ENCODE peak calls at places on chromosomes 16 and 17, in six cellular contexts. J is cardiac muscle cell, H is ovary, N is AG04450, E is Calu3, P is GM13976. L is an unnamed sample.
A peak's percentile ranks its signal among the peaks of the same experiment; 100 is the strongest.

GRCh38 chr17:82858376-82859126 is 18.7 kb upstream of the ZNF750 start:
- DNase-seq in H (no peak), E (peak; percentile 74), P (no peak), J (no peak), N (no peak), L (no peak)

GRCh38 chr17:62792122-62792800 is 15.9 kb downstream of the MARCHF10 start:
- DNase-seq in H (no peak), N (peak; percentile 91), J (peak; percentile 62), E (peak; percentile 69), P (no peak), L (peak; percentile 75)

GRCh38 chr17:73586921-73587680 is 57.1 kb downstream of the SDK2 start:
- DNase-seq in H (no peak), J (no peak), E (peak; percentile 19), P (no peak), N (no peak), L (no peak)

GRCh38 chr16:28146536-28146935 is 65.2 kb downstream of the XPO6 start:
- DNase-seq in J (no peak), H (no peak), P (no peak), N (no peak), E (no peak), L (no peak)

GRCh38 chr17:46943511-46944393 is 20.8 kb downstream of the GOSR2 start:
- DNase-seq in P (no peak), E (no peak), J (peak; percentile 38), H (peak; percentile 62), N (no peak), L (no peak)

GRCh38 chr16:8768701-8769100 is 28.7 kb downstream of the TMEM186 start:
- DNase-seq in E (no peak), J (no peak), N (no peak), H (no peak), P (no peak), L (no peak)

GRCh38 chr17:2949469-2950044 is 113.8 kb downstream of the OR1D5 start:
- DNase-seq in P (no peak), J (peak; percentile 59), N (no peak), E (peak; percentile 43), H (no peak), L (no peak)

GRCh38 chr17:35947156-35947585 is 3.7 kb upstream of the LYZL6 start:
- DNase-seq in P (peak; percentile 65), E (peak; percentile 65), J (peak; percentile 58), N (no peak), H (no peak), L (no peak)

GRCh38 chr17:78771758-78772382 is 10.2 kb downstream of the CYTH1 start:
- DNase-seq in J (no peak), E (no peak), P (peak; percentile 63), N (no peak), H (no peak), L (no peak)

DNA sequence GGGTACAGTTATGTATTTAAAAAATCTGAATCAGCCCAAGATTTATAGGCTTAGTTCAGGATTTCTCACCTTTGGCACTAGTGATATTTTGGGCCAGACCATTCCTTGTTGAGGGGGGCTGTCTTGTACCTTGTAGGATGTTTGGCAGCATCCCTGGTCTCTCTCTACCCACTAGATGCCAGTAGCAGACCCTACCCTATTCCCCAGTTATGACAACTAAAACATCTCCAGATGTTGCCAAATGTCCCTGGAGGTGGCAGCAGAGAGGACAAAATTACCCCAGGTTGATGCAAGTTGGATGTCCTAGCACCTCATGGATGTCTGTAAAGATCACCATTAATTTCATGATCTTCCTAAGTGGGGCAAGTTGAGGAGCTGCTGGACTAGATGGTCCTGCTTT is 45.8 kb downstream of the SYT17 start:
- DNase-seq in P (no peak), E (no peak), H (no peak), J (no peak), N (no peak), L (no peak)
- TF ChIP-seq CTCF in P (no peak), E (no peak), H (no peak), J (no peak), N (no peak), L (no peak)

GRCh38 chr16:19094542-19095365 is 19.0 kb upstream of the ITPRIPL2 start:
- DNase-seq in H (no peak), P (no peak), E (peak; percentile 32), J (no peak), N (no peak), L (no peak)

GRCh38 chr16:19090916-19091315 is 22.8 kb upstream of the ITPRIPL2 start:
- DNase-seq in N (no peak), H (no peak), J (no peak), P (no peak), E (no peak), L (no peak)

GRCh38 chr16:19095699-19096098 is 18.1 kb upstream of the ITPRIPL2 start:
- DNase-seq in J (no peak), H (no peak), E (peak; percentile 67), P (peak; percentile 46), N (no peak), L (no peak)

GRCh38 chr16:19092653-19093410 is 20.9 kb upstream of the ITPRIPL2 start:
- DNase-seq in N (no peak), H (no peak), J (no peak), P (no peak), E (no peak), L (no peak)

DNA sequence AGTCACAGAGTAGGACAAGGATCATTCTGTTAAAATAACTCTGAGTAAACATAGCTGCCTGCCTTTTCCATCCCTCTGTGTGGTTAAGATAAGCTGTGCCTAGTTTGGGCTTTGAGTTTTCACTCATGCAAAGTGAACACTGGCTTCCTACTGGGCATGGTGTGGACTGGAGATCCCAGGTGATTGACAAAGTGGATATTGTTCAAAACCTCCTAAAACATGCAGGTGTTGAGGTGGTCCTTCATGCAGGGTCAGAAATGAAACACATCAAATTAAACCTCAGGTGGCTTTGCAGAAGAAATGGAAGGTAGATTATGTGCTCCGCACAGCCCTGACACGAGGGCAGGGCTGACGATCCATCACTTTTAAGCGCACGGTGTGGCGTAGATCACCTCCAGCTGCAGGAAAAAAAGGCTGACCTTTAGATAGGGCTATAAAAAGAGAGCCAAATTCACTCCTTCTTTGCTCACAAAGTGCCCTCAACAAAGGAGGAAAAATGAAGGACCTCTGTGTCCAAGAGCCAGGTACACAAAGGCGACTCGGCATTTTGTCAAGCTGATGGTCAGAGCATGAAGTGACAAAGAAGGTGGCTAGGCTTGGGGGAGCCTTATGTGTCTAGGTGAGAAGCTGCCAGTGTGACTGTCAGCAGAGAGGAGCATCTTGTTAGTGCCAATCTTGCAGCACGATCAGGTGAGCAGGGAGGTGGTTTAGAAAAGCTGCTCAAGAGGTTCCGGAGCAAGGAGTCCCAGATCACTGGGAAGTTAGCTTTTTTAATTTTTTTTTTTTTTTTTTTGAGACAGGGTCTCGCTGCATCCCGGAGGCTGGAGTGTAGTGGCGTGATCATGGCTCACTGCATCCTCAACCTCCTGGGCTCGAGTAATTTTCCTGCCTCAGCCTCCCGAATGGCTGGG is 19.9 kb upstream of the ITPRIPL2 start:
- DNase-seq in N (no peak), J (no peak), E (no peak), H (no peak), P (no peak), L (no peak)
- TF ChIP-seq CTCF in N (no peak), J (no peak), E (no peak), H (no peak), P (no peak), L (no peak)

GRCh38 chr16:20344630-20345029 is 7.9 kb downstream of the UMOD start:
- DNase-seq in J (no peak), P (no peak), H (no peak), N (no peak), E (no peak), L (no peak)

GRCh38 chr16:20347666-20348364 is 4.7 kb downstream of the UMOD start:
- DNase-seq in H (no peak), P (no peak), N (no peak), E (no peak), J (no peak), L (no peak)

GRCh38 chr16:20352615-20353014 is at the start of gene UMOD:
- DNase-seq in P (no peak), N (no peak), J (no peak), E (no peak), H (no peak), L (no peak)

GRCh38 chr16:20349615-20350014 is 2.9 kb downstream of the UMOD start:
- DNase-seq in H (no peak), E (no peak), N (no peak), J (no peak), P (no peak), L (no peak)

GRCh38 chr16:20348365-20349185 is 3.9 kb downstream of the UMOD start:
- DNase-seq in J (peak; percentile 1), H (no peak), E (no peak), N (no peak), P (peak; percentile 19), L (no peak)
- TF ChIP-seq CTCF in J (no peak), H (no peak), E (no peak), N (no peak), P (no peak), L (no peak)

GRCh38 chr16:63289834-63290460 is 1253.7 kb upstream of the CDH8 start:
- DNase-seq in P (peak; percentile 29), E (peak; percentile 3), J (peak; percentile 37), N (no peak), H (no peak), L (no peak)
- TF ChIP-seq CTCF in P (peak; percentile 43), E (peak; percentile 19), J (peak; percentile 60), N (peak; percentile 10), H (no peak), L (no peak)

GRCh38 chr16:73022534-73022933 is 25.4 kb downstream of the ZFHX3 start:
- DNase-seq in P (no peak), H (no peak), E (no peak), J (no peak), N (no peak), L (no peak)
- TF ChIP-seq CTCF in P (no peak), H (no peak), E (no peak), J (no peak), N (peak; percentile 13), L (no peak)

GRCh38 chr16:81633147-81633619 is 145.9 kb upstream of the PLCG2 start:
- DNase-seq in J (no peak), H (no peak), P (no peak), E (peak; percentile 76), N (no peak), L (no peak)
- TF ChIP-seq CTCF in J (no peak), H (no peak), P (no peak), E (peak; percentile 82), N (no peak), L (no peak)

GRCh38 chr17:1532836-1533602 is 16.6 kb upstream of the INPP5K start:
- DNase-seq in E (no peak), J (peak; percentile 10), N (no peak), H (no peak), P (peak; percentile 55), L (no peak)
- TF ChIP-seq CTCF in E (no peak), J (peak; percentile 23), N (peak; percentile 28), H (no peak), P (no peak), L (peak; percentile 16)

DNA sequence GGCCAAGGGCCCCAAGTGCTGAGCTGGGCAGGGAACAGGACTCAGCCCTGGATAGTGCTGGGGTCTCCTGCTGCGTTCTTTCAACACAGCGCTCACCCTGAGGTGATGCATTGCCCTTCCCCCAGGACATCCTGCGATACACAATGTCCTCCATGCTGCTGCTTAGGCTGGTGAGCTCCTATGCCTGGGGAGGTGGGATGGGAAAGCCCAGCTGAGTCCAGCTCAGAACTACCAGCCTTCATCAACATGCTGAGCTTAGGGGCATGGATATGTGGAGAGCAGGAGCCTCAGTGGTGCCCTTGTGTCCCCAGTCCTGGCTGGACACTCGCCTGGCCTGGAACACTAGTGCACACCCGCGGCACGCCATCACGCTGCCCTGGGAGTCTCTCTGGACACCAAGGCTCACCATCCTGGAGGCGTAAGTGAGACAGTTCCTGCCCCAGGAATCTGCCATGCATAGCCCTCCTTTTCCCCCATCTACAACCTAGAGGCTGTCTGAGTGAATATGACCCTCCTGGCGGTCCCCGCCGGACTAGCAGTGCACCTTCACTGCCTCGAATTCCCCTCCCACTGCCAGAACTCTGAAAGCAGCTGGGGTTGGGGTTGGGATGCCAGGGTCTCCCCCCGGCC is 710 bp downstream of the ZACN start:
- DNase-seq in N (no peak), E (peak; percentile 28), H (no peak), J (no peak), P (no peak), L (no peak)
- TF ChIP-seq CTCF in N (peak; percentile 24), E (no peak), H (no peak), J (peak; percentile 20), P (no peak), L (peak; percentile 16)

L was measured in BJ.